ENCODE peak calls at places on chromosomes 6 and 20, in four cellular contexts. N is GM10248, R is glutamatergic neuron, V is choroid plexus epithelial cell. F is an unnamed sample.

GRCh38 chr6:3808759-3809514 is 40.2 kb upstream of the FAM50B start:
- DNase-seq in N (no peak), R (no peak), V (peak), F (no peak)

GRCh38 chr6:110681543-110682459 is 133.5 kb downstream of the CDK19 start:
- DNase-seq in N (no peak), R (no peak), V (peak), F (no peak)

GRCh38 chr6:4953440-4953839 is 50.4 kb downstream of the RPP40 start:
- DNase-seq in N (no peak), R (no peak), V (no peak), F (no peak)

GRCh38 chr6:116369540-116370327 is 1.0 kb upstream of the DSE start:
- DNase-seq in N (peak), R (no peak), V (peak), F (peak)

GRCh38 chr6:40962241-40962640 is 76.8 kb downstream of the UNC5CL start:
- DNase-seq in N (peak), R (no peak), V (peak), F (no peak)

GRCh38 chr20:54139188-54139587 is 34.6 kb downstream of the CYP24A1 start:
- DNase-seq in N (no peak), R (no peak), V (no peak), F (no peak)

GRCh38 chr20:10634683-10635411 is 39.0 kb downstream of the JAG1 start:
- DNase-seq in N (no peak), R (no peak), V (peak), F (no peak)

GRCh38 chr20:18613553-18613952 is 25.7 kb downstream of the DTD1 start:
- DNase-seq in N (no peak), R (no peak), V (no peak), F (no peak)

GRCh38 chr6:87817226-87817625 is 115.2 kb upstream of the AKIRIN2 start:
- DNase-seq in N (no peak), R (no peak), V (no peak), F (no peak)

GRCh38 chr20:10909803-10910202 is 236.0 kb upstream of the JAG1 start:
- DNase-seq in N (no peak), R (no peak), V (no peak), F (no peak)

GRCh38 chr6:41073203-41073967 is 611 bp downstream of the NFYA start:
- DNase-seq in N (peak), R (peak), V (peak), F (peak)

GRCh38 chr6:35108309-35108885 is 32.7 kb downstream of the TCP11 start:
- DNase-seq in N (no peak), R (no peak), V (no peak), F (no peak)

GRCh38 chr20:9581509-9581908 is 67.1 kb downstream of the LAMP5 start:
- DNase-seq in N (no peak), R (no peak), V (no peak), F (no peak)

DNA sequence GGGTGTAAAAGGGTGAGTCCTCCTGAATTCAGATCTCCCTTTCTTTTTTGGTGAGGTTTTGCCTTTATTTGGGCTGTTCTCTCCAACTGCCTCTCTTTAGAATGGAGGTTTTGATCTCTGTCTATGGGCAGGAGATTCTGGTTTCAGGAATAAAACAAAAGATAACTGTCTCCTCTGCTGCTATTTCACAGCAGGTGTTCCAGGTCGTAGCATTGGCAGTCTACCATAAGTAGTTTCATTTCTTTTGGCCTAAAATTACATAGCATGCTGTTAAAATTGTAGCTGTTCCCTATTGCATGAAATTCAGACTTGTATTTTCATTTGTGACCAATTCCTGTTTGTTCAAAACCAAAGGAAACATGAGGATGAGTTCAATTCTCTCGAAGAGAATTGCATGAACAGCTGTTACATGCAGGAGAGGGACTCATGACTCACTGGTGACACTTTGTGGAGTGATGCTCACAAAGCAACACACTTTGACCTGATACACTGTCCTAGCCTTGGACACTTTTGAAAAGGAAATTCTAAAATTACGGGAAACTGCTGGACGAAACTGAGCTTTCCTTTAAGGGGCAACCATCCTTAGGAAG is 76.8 kb upstream of the SIRPG start:
- DNase-seq in N (peak), R (no peak), V (peak), F (no peak)
- TF ChIP-seq CTCF in N (peak), R (no peak), V (no peak), F (no peak)

GRCh38 chr20:4122931-4123330 is 107.6 kb upstream of the RNF24 start:
- DNase-seq in N (no peak), R (no peak), V (peak), F (no peak)
- TF ChIP-seq CTCF in N (no peak), R (no peak), V (no peak), F (no peak)

GRCh38 chr6:89944826-89945407 is 50.6 kb downstream of the GJA10 start:
- DNase-seq in N (no peak), R (no peak), V (peak), F (no peak)
- TF ChIP-seq CTCF in N (no peak), R (peak), V (peak), F (no peak)

DNA sequence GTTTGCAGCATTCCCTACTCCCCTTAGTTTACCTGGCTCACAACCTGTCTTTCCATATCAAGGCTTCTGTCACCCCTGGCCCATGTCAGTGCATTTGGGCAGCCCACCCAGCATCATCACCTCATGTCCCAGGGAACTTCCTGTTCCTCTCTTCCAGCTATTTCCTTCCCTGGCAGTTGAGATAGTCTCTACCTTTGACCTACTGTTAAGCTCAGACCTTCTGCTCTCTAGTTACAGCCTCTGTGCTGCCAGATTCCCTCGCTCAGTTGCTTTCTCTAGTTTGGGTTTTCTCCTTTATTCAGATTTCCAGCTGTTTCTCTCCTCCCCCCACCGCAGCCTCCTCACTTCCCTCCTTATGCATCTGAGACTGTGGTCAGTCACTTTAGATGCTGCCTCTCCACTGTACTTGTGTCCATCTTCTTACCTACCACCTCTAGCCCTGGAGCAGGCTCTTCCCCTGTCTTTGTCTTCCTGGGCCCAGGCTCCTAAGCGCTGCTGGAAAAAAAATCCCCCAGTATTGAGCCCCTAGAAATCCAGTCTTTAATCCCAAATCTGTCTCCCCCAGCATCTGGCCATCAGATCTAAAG is 16.3 kb downstream of the PTPN1 start:
- DNase-seq in N (no peak), R (no peak), V (no peak), F (no peak)
- TF ChIP-seq CTCF in N (no peak), R (no peak), V (no peak), F (no peak)

GRCh38 chr6:56764081-56764566 is 121.4 kb upstream of the DST start:
- DNase-seq in N (peak), R (no peak), V (peak), F (no peak)
- TF ChIP-seq CTCF in N (no peak), R (peak), V (peak), F (no peak)

GRCh38 chr20:58840816-58841538 is 9.7 kb downstream of the GNAS-AS1 start:
- DNase-seq in N (no peak), R (no peak), V (no peak), F (no peak)

GRCh38 chr20:58839991-58840747 is 10.5 kb downstream of the GNAS-AS1 start:
- DNase-seq in N (no peak), R (peak), V (no peak), F (no peak)

GRCh38 chr20:58837717-58838116 is 13.0 kb downstream of the GNAS-AS1 start:
- DNase-seq in N (no peak), R (no peak), V (no peak), F (no peak)

GRCh38 chr20:58838174-58838573 is 12.5 kb downstream of the GNAS-AS1 start:
- DNase-seq in N (no peak), R (no peak), V (no peak), F (no peak)

GRCh38 chr20:58839474-58839874 is 11.2 kb downstream of the GNAS-AS1 start:
- DNase-seq in N (no peak), R (peak), V (peak), F (no peak)
- TF ChIP-seq CTCF in N (peak), R (peak), V (peak), F (no peak)

GRCh38 chr20:34708621-34709043 is 4.5 kb downstream of the TP53INP2 start:
- DNase-seq in N (peak), R (peak), V (peak), F (peak)
- TF ChIP-seq CTCF in N (peak), R (peak), V (peak), F (no peak)

GRCh38 chr6:36913082-36913481 is 27.3 kb downstream of the C6orf89 start:
- DNase-seq in N (no peak), R (no peak), V (no peak), F (no peak)

GRCh38 chr6:36916159-36916558 is 30.4 kb downstream of the C6orf89 start:
- DNase-seq in N (no peak), R (no peak), V (no peak), F (no peak)

GRCh38 chr6:36915599-36915998 is 29.8 kb downstream of the C6orf89 start:
- DNase-seq in N (no peak), R (no peak), V (peak), F (no peak)

GRCh38 chr6:36912583-36912982 is 26.8 kb downstream of the C6orf89 start:
- DNase-seq in N (peak), R (no peak), V (peak), F (no peak)

DNA sequence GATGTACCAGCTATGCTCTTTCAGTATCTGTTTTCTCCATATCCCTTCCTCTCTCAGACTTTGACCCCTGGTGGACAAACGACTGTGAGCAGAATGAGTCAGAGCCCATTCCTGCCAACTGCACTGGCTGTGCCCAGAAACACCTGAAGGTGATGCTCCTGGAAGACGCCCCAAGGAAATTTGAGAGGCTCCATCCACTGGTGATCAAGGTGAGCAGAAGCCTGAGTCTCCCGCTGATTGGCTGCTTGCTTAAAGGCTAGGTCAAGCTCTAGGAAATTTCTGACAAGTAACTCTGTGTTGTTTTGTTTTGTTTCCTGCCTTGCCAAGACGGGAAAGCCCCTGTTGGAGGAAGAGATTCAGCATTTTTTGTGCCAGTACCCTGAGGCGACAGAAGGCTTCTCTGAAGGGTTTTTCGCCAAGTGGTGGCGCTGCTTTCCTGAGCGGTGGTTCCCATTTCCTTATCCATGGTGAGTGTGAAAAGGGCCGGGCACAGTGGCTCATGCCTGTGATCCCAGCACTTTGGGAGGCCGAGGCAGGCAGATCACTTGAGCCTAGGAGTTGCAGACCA is 28.6 kb downstream of the C6orf89 start:
- DNase-seq in N (no peak), R (peak), V (peak), F (no peak)
- TF ChIP-seq CTCF in N (no peak), R (no peak), V (peak), F (no peak)

GRCh38 chr6:145841668-145842067 is 27.1 kb upstream of the FBXO30 start:
- DNase-seq in N (no peak), R (no peak), V (no peak), F (no peak)
- TF ChIP-seq CTCF in N (no peak), R (no peak), V (no peak), F (no peak)